ENCODE peak calls at places on chromosomes 2 and 18, in seven cellular contexts. One of them, this sample, is unnamed.

GRCh38 chr2:62305421-62306176 is 109.7 kb downstream of the B3GNT2 start:
- DNase-seq in lung: no peak
- DNase-seq in PC-9: no peak
- DNase-seq in K562: no peak
- DNase-seq in adrenal gland: peak; percentile 68
- DNase-seq in cardiac muscle cell: no peak
- DNase-seq in brain microvascular endothelial cell: no peak
- DNase-seq in this sample: no peak

GRCh38 chr2:239715202-239715601 is 309.9 kb downstream of the NDUFA10 start:
- DNase-seq in lung: no peak
- DNase-seq in PC-9: no peak
- DNase-seq in K562: no peak
- DNase-seq in adrenal gland: peak; percentile 35
- DNase-seq in cardiac muscle cell: no peak
- DNase-seq in brain microvascular endothelial cell: no peak
- DNase-seq in this sample: no peak

GRCh38 chr2:238351315-238351714 is 31.0 kb downstream of the TRAF3IP1 start:
- DNase-seq in lung: no peak
- DNase-seq in PC-9: no peak
- DNase-seq in K562: no peak
- DNase-seq in adrenal gland: no peak
- DNase-seq in cardiac muscle cell: no peak
- DNase-seq in brain microvascular endothelial cell: no peak
- DNase-seq in this sample: no peak

GRCh38 chr2:219404954-219405353 is 13.2 kb upstream of the DES start:
- DNase-seq in lung: no peak
- DNase-seq in PC-9: no peak
- DNase-seq in K562: no peak
- DNase-seq in adrenal gland: no peak
- DNase-seq in cardiac muscle cell: no peak
- DNase-seq in brain microvascular endothelial cell: no peak
- DNase-seq in this sample: peak; percentile 51

GRCh38 chr2:36777272-36777671 is 80.8 kb downstream of the VIT start:
- DNase-seq in lung: no peak
- DNase-seq in PC-9: no peak
- DNase-seq in K562: no peak
- DNase-seq in adrenal gland: no peak
- DNase-seq in cardiac muscle cell: no peak
- DNase-seq in brain microvascular endothelial cell: no peak
- DNase-seq in this sample: no peak

GRCh38 chr18:70165936-70166335 is 39.6 kb downstream of the RTTN start:
- DNase-seq in lung: no peak
- DNase-seq in PC-9: no peak
- DNase-seq in K562: no peak
- DNase-seq in adrenal gland: no peak
- DNase-seq in cardiac muscle cell: no peak
- DNase-seq in brain microvascular endothelial cell: no peak
- DNase-seq in this sample: no peak

GRCh38 chr2:71691747-71692455 is 238.5 kb downstream of the DYSF start:
- DNase-seq in lung: no peak
- DNase-seq in PC-9: no peak
- DNase-seq in K562: no peak
- DNase-seq in adrenal gland: no peak
- DNase-seq in cardiac muscle cell: peak; percentile 22
- DNase-seq in brain microvascular endothelial cell: peak; percentile 7
- DNase-seq in this sample: peak; percentile 41

GRCh38 chr2:74548919-74549684 is 4.6 kb downstream of the LOXL3 start:
- DNase-seq in lung: peak; percentile 50
- DNase-seq in PC-9: peak; percentile 72
- DNase-seq in K562: peak; percentile 88
- DNase-seq in adrenal gland: peak; percentile 62
- DNase-seq in cardiac muscle cell: peak; percentile 62
- DNase-seq in brain microvascular endothelial cell: peak; percentile 14
- DNase-seq in this sample: peak; percentile 85

GRCh38 chr2:135742307-135742838 is 718 bp downstream of the UBXN4 start:
- DNase-seq in lung: peak; percentile 35
- DNase-seq in PC-9: peak; percentile 29
- DNase-seq in K562: no peak
- DNase-seq in adrenal gland: peak; percentile 70
- DNase-seq in cardiac muscle cell: peak; percentile 58
- DNase-seq in brain microvascular endothelial cell: peak; percentile 18
- DNase-seq in this sample: peak; percentile 72

GRCh38 chr2:135743860-135744259 is 2.2 kb downstream of the UBXN4 start:
- DNase-seq in lung: no peak
- DNase-seq in PC-9: no peak
- DNase-seq in K562: no peak
- DNase-seq in adrenal gland: no peak
- DNase-seq in cardiac muscle cell: no peak
- DNase-seq in brain microvascular endothelial cell: no peak
- DNase-seq in this sample: peak; percentile 72

GRCh38 chr2:135744761-135745314 is 3.2 kb downstream of the UBXN4 start:
- DNase-seq in lung: no peak
- DNase-seq in PC-9: no peak
- DNase-seq in K562: peak; percentile 27
- DNase-seq in adrenal gland: peak; percentile 52
- DNase-seq in cardiac muscle cell: peak; percentile 11
- DNase-seq in brain microvascular endothelial cell: peak; percentile 18
- DNase-seq in this sample: peak; percentile 34

GRCh38 chr2:135741043-135741394 is 636 bp upstream of the UBXN4 start:
- DNase-seq in lung: no peak
- DNase-seq in PC-9: no peak
- DNase-seq in K562: no peak
- DNase-seq in adrenal gland: no peak
- DNase-seq in cardiac muscle cell: no peak
- DNase-seq in brain microvascular endothelial cell: no peak
- DNase-seq in this sample: no peak

DNA sequence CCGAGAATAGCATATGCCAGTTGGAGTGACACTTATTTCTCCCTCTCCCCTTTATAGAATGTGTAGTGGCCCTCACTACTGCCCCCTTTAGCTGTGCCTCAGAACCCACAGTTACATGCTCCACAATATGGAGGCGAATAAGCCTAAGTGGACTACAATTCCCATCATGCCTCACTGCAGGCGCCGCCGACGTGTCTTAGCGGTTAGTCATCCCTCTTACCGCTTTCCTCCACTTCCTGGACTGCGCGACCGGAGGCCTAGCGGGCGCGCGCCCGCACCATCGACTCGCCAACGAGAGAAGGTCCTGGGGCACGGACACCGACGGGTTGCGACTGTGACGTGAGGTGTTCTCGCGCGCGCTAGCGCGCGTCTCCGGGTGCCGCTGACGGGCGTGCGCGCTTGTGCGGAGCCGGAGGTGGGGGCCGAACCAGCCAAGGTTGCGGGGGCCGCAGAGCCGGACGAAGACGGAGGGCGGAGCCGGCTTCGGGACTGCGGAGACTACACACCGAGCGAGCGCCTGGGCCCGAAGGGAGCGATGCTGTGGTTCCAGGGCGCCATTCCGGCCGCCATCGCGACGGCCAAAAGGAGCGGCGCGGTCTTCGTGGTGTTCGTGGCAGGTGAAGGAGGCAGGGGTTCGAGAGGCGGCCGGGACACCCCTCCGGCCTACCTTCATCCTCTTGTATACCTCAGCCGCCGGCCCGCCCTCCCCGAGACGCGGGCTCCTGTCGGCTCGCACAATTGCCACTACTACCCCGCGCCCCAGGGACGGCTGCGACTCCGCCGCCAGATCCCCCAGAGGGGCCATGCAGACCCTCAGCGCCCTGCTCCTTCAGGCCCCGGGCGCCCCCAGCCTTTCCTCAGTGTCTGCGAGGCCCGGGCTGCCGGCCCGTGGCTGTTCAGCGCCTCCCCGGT is at the start of gene UBXN4:
- DNase-seq in lung: peak; percentile 97
- DNase-seq in PC-9: peak; percentile 91
- DNase-seq in K562: peak; percentile 91
- DNase-seq in adrenal gland: peak; percentile 99
- DNase-seq in cardiac muscle cell: peak; percentile 99
- DNase-seq in brain microvascular endothelial cell: peak; percentile 99
- DNase-seq in this sample: peak; percentile 98
- TF ChIP-seq CTCF in lung: no peak
- TF ChIP-seq CTCF in PC-9: peak; percentile 54
- TF ChIP-seq CTCF in K562: peak; percentile 62
- TF ChIP-seq CTCF in adrenal gland: peak; percentile 57
- TF ChIP-seq CTCF in cardiac muscle cell: peak; percentile 58
- TF ChIP-seq CTCF in brain microvascular endothelial cell: peak; percentile 60
- TF ChIP-seq CTCF in this sample: peak; percentile 70

GRCh38 chr2:96860065-96861029 is 2.5 kb upstream of the ANKRD39 start:
- DNase-seq in lung: no peak
- DNase-seq in PC-9: no peak
- DNase-seq in K562: no peak
- DNase-seq in adrenal gland: no peak
- DNase-seq in cardiac muscle cell: no peak
- DNase-seq in brain microvascular endothelial cell: no peak
- DNase-seq in this sample: no peak

GRCh38 chr2:96853321-96853720 is 4.5 kb downstream of the ANKRD39 start:
- DNase-seq in lung: no peak
- DNase-seq in PC-9: no peak
- DNase-seq in K562: no peak
- DNase-seq in adrenal gland: no peak
- DNase-seq in cardiac muscle cell: no peak
- DNase-seq in brain microvascular endothelial cell: no peak
- DNase-seq in this sample: no peak

GRCh38 chr2:96859338-96859649 is 1.5 kb upstream of the ANKRD39 start:
- DNase-seq in lung: no peak
- DNase-seq in PC-9: no peak
- DNase-seq in K562: no peak
- DNase-seq in adrenal gland: peak; percentile 76
- DNase-seq in cardiac muscle cell: no peak
- DNase-seq in brain microvascular endothelial cell: no peak
- DNase-seq in this sample: no peak

GRCh38 chr2:96859681-96860064 is 1.9 kb upstream of the ANKRD39 start:
- DNase-seq in lung: no peak
- DNase-seq in PC-9: no peak
- DNase-seq in K562: no peak
- DNase-seq in adrenal gland: no peak
- DNase-seq in cardiac muscle cell: no peak
- DNase-seq in brain microvascular endothelial cell: no peak
- DNase-seq in this sample: no peak

DNA sequence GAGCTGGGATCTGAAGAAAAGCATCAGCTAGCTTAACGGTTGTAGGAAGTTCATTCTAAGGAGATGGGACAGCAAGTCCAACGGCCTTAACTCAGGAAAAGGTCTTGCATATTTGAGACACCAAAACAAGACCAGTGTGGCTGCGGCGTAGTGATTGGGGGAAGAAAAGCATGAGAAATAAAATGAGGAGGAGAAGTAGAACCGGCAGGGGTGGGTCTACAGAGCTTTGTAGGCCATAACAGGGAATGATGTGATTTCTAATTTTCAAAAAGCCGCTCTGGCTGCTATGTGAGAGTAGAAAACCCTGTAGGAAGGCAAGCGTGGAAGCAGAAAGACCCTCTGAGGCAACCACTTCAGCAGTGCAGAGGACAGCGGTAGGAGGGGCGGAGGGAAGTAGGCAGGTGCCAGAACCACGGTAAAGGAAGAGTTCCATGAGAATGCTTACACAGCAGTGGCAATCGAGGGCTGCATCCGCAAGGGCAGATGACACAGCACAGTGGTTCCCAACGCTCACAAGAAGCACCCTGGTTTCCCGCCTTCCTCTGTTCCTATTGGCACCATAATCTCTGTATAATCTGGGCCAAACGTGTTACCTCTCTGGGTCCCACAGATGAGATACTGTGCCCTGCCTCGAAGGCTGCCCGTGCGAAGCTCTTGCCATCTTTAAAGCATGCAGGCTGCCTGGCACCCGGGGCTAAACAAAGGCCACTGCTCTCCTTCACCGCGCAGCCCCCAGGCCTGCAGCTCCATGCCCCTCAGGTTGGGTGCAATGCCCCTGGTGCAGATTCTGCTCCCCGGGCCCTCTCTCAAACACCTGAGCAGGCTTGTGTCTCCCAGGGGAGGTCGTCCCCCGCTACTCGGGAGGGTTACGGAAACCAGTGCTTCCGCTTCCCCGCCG is 791 bp downstream of the ANKRD39 start:
- DNase-seq in lung: no peak
- DNase-seq in PC-9: no peak
- DNase-seq in K562: no peak
- DNase-seq in adrenal gland: no peak
- DNase-seq in cardiac muscle cell: no peak
- DNase-seq in brain microvascular endothelial cell: no peak
- DNase-seq in this sample: peak; percentile 44
- H3K27ac ChIP-seq in lung: peak overlapping the region; percentile 76
- H3K27ac ChIP-seq in PC-9: no peak overlapping the region
- H3K27ac ChIP-seq in K562: peak overlapping the region; percentile 78
- H3K27ac ChIP-seq in adrenal gland: peak overlapping the region; percentile 73
- H3K27ac ChIP-seq in cardiac muscle cell: no peak overlapping the region
- H3K27ac ChIP-seq in brain microvascular endothelial cell: no peak overlapping the region
- H3K27ac ChIP-seq in this sample: no peak overlapping the region

GRCh38 chr2:235498556-235499305 is 4.9 kb downstream of the AGAP1 start:
- DNase-seq in lung: no peak
- DNase-seq in PC-9: no peak
- DNase-seq in K562: no peak
- DNase-seq in adrenal gland: peak; percentile 83
- DNase-seq in cardiac muscle cell: no peak
- DNase-seq in brain microvascular endothelial cell: no peak
- DNase-seq in this sample: peak; percentile 42
- TF ChIP-seq CTCF in lung: no peak
- TF ChIP-seq CTCF in PC-9: peak; percentile 21
- TF ChIP-seq CTCF in K562: no peak
- TF ChIP-seq CTCF in adrenal gland: peak; percentile 36
- TF ChIP-seq CTCF in cardiac muscle cell: no peak
- TF ChIP-seq CTCF in brain microvascular endothelial cell: peak; percentile 33
- TF ChIP-seq CTCF in this sample: peak; percentile 20

GRCh38 chr2:236171213-236172201 is 3.3 kb upstream of the GBX2 start:
- DNase-seq in lung: no peak
- DNase-seq in PC-9: no peak
- DNase-seq in K562: no peak
- DNase-seq in adrenal gland: no peak
- DNase-seq in cardiac muscle cell: no peak
- DNase-seq in brain microvascular endothelial cell: no peak
- DNase-seq in this sample: peak; percentile 60

GRCh38 chr2:236169151-236169721 is 1.1 kb upstream of the GBX2 start:
- DNase-seq in lung: no peak
- DNase-seq in PC-9: no peak
- DNase-seq in K562: no peak
- DNase-seq in adrenal gland: no peak
- DNase-seq in cardiac muscle cell: no peak
- DNase-seq in brain microvascular endothelial cell: no peak
- DNase-seq in this sample: peak; percentile 67

GRCh38 chr2:236169741-236170654 is 1.8 kb upstream of the GBX2 start:
- DNase-seq in lung: no peak
- DNase-seq in PC-9: no peak
- DNase-seq in K562: no peak
- DNase-seq in adrenal gland: no peak
- DNase-seq in cardiac muscle cell: no peak
- DNase-seq in brain microvascular endothelial cell: no peak
- DNase-seq in this sample: peak; percentile 76

GRCh38 chr2:236172238-236172865 is 4.2 kb upstream of the GBX2 start:
- DNase-seq in lung: no peak
- DNase-seq in PC-9: no peak
- DNase-seq in K562: no peak
- DNase-seq in adrenal gland: no peak
- DNase-seq in cardiac muscle cell: no peak
- DNase-seq in brain microvascular endothelial cell: no peak
- DNase-seq in this sample: peak; percentile 51

DNA sequence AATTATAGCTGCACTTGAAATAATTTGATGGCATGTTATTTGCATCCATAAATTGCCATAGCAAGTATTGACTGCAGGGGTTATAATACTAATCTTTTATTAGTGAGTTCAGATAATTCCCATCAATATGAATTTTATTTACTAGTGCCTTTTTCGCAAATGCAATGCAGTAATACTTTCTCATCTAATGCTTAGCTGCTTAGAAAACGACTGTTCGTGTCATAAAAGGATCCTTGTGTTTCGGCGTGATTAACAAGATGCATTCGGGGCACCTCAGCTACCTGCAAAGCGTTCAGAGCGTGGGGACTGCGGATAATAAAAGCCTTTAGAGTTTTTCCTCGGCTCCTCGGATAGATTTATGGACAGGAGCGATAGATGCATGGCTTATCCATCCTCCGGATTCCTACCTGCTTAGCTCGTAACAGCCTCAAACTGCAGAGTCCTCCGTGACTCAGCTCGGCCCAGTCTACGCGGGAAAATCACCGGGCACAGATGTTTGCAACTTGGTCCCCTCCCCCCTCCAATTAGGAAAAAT is 2.6 kb upstream of the GBX2 start:
- DNase-seq in lung: no peak
- DNase-seq in PC-9: no peak
- DNase-seq in K562: no peak
- DNase-seq in adrenal gland: no peak
- DNase-seq in cardiac muscle cell: no peak
- DNase-seq in brain microvascular endothelial cell: no peak
- DNase-seq in this sample: peak; percentile 24
- H3K27ac ChIP-seq in lung: no peak overlapping the region
- H3K27ac ChIP-seq in PC-9: no peak overlapping the region
- H3K27ac ChIP-seq in K562: no peak overlapping the region
- H3K27ac ChIP-seq in adrenal gland: no peak overlapping the region
- H3K27ac ChIP-seq in cardiac muscle cell: no peak overlapping the region
- H3K27ac ChIP-seq in brain microvascular endothelial cell: no peak overlapping the region
- H3K27ac ChIP-seq in this sample: no peak overlapping the region